ENCODE peak calls at places on chromosomes 4 and X, in four cellular contexts. S is colonic mucosa, K is A549, E is heart left ventricle. G is an unnamed sample.

GRCh38 chr4:184807797-184808718 is 17.7 kb downstream of the ACSL1 start:
- DNase-seq in S (no peak), K (no peak), E (no peak), G (peak; percentile 41)

GRCh38 chr4:101921370-101921769 is 130.8 kb downstream of the BANK1 start:
- DNase-seq in S (no peak), K (no peak), E (no peak), G (no peak)

GRCh38 chr4:114017120-114017917 is 37.9 kb upstream of the ARSJ start:
- DNase-seq in S (no peak), K (no peak), E (no peak), G (no peak)

GRCh38 chr4:84632092-84632491 is 49.2 kb downstream of the CDS1 start:
- DNase-seq in S (no peak), K (no peak), E (no peak), G (peak; percentile 92)

GRCh38 chrX:11532291-11533075 is 133.2 kb downstream of the ARHGAP6 start:
- DNase-seq in S (no peak), K (peak; percentile 1), E (no peak), G (no peak)

GRCh38 chrX:152637649-152638442 is at the start of gene GABRQ:
- DNase-seq in S (no peak), K (peak; percentile 46), E (no peak), G (peak; percentile 45)

GRCh38 chr4:21097026-21097425 is 396.8 kb downstream of the PACRGL start:
- DNase-seq in S (no peak), K (no peak), E (no peak), G (no peak)

GRCh38 chrX:56219702-56220101 is 12.5 kb upstream of the KLF8 start:
- DNase-seq in S (no peak), K (no peak), E (no peak), G (no peak)

GRCh38 chrX:140500427-140500826 is 4.4 kb downstream of the SOX3 start:
- DNase-seq in S (no peak), K (no peak), E (no peak), G (no peak)

GRCh38 chr4:35836591-35836990 is 407.7 kb downstream of the ARAP2 start:
- DNase-seq in S (no peak), K (no peak), E (no peak), G (no peak)

GRCh38 chr4:82787342-82787741 is 11.3 kb downstream of the SCD5 start:
- DNase-seq in S (no peak), K (no peak), E (no peak), G (peak; percentile 39)

GRCh38 chr4:139887378-139887801 is 221.8 kb downstream of the MGST2 start:
- DNase-seq in S (no peak), K (no peak), E (no peak), G (no peak)

GRCh38 chr4:146330392-146330791 is 116.1 kb downstream of the REELD1 start:
- DNase-seq in S (no peak), K (no peak), E (no peak), G (no peak)

GRCh38 chr4:15004701-15005301 is 2.5 kb downstream of the CPEB2 start:
- DNase-seq in S (peak; percentile 88), K (peak; percentile 52), E (peak; percentile 93), G (peak; percentile 81)

GRCh38 chrX:153812220-153812619 is 17.8 kb downstream of the SSR4 start:
- DNase-seq in S (no peak), K (no peak), E (no peak), G (no peak)

GRCh38 chrX:133232331-133232730 is 14.2 kb upstream of the TFDP3 start:
- DNase-seq in S (no peak), K (no peak), E (no peak), G (no peak)

DNA sequence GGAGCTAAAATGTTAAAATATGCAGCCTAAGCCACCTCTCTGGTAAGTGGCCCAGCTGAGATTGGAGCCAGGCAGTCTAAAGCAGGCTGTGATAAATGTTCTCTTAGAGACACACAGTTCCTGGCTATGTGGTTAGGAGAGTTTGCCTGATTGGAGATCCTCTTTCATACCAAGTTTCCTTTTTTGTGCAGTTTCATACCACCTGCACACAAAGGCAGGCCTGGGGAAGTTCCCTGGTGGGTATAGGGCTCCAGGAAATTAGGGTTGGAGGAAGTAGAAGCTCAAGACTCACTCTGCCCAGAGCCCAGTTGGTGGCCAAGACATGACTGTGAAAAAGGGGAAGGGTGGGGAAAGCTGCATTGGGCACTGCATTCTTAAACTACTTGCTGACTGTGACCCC is 16.9 kb downstream of the CYBB start:
- DNase-seq in S (no peak), K (no peak), E (no peak), G (no peak)
- H3K4me1 ChIP-seq in S (no peaks in the 10 kb centered on the region), K (no peaks in the 10 kb centered on the region), E (no peaks in the 10 kb centered on the region), G (peaks cover 17% of the 10 kb centered on the region)

DNA sequence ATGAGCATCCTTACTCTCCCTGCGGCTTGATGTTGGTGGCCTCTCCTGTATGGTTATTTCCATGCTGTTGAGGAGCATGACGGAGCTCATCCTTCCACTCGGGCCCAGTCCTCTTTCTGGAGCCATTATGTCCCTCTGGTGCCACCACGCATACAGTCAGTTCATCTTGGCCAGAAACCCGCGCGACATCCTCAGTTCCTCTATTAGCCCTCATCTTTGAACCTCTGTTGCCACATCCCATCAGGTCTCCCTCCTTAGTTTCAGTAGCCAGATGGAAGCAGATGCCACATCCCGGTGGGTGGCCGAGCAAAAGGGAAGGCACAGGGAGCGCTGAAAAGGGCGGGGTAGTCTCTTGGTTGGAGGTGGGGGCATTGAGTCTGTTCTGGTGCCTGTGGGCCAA is 4.6 kb downstream of the LOC101059915 start:
- DNase-seq in S (no peak), K (no peak), E (no peak), G (no peak)
- H3K27ac ChIP-seq in S (no peak overlapping the region), K (no peak overlapping the region), E (no peak overlapping the region), G (no peak overlapping the region)

GRCh38 chr4:153221783-153222161 is 17.5 kb downstream of the TRIM2 start:
- DNase-seq in S (no peak), K (no peak), E (no peak), G (no peak)
- H3K4me3 ChIP-seq in S (no peak overlapping the region), K (no peak overlapping the region), E (peak overlapping the region; percentile 70), G (peak overlapping the region; percentile 49)

GRCh38 chr4:174156239-174156826 is 127.1 kb downstream of the FBXO8 start:
- DNase-seq in S (no peak), K (peak; percentile 60), E (no peak), G (peak; percentile 62)

GRCh38 chr4:174152717-174153466 is 130.6 kb downstream of the FBXO8 start:
- DNase-seq in S (no peak), K (no peak), E (no peak), G (no peak)

GRCh38 chr4:174157106-174157607 is 126.3 kb downstream of the FBXO8 start:
- DNase-seq in S (no peak), K (no peak), E (no peak), G (no peak)

GRCh38 chr4:174154455-174154854 is 129.0 kb downstream of the FBXO8 start:
- DNase-seq in S (no peak), K (peak; percentile 43), E (no peak), G (no peak)
- H3K4me1 ChIP-seq in S (no peaks in the 10 kb centered on the region), K (peaks cover 11% of the 10 kb centered on the region), E (no peaks in the 10 kb centered on the region), G (peaks cover 10% of the 10 kb centered on the region)

DNA sequence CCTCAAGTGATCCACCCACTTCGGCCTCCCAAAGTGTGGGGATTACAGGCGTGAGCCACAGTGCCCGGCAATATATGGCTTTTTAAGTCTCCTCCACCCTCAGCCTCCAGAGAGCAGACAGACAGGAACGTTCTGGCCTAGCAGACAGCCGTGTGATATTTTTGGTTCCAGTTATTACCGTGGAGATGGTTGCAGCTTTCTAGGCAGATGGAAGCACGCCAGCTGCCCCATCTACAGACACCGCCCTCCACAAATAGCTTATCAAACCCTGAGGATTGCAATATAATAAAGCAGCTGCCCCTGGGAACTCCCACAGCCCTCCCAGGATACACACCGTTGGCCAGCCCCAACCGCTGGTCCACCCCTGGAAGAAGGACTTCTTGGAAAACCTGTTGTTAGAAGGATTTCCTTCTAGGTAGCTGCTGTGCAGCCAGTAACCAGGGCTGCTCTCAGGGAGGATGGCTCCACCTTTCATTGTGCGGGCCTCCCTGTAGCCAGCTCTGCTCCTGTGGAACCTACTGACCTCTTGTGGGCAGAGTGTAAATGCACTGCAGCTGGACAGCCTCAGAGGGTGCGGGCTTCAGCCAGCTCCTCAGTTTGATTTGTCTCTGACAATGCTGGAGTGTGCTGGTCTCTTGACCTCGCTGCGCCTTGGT is 44.0 kb downstream of the SLC25A5 start:
- DNase-seq in S (peak; percentile 71), K (peak; percentile 88), E (no peak), G (peak; percentile 81)
- H3K27ac ChIP-seq in S (peak overlapping the region; percentile 28), K (peak overlapping the region; percentile 78), E (no peak overlapping the region), G (no peak overlapping the region)

GRCh38 chr4:48653217-48654014 is 126.7 kb downstream of the FRYL start:
- DNase-seq in S (peak; percentile 54), K (no peak), E (no peak), G (peak; percentile 39)
- H3K4me3 ChIP-seq in S (no peak overlapping the region), K (no peak overlapping the region), E (peak overlapping the region; percentile 43), G (no peak overlapping the region)

GRCh38 chr4:33482773-33483172 is 2761.5 kb downstream of the ARAP2 start:
- DNase-seq in S (peak; percentile 19), K (no peak), E (no peak), G (no peak)

DNA sequence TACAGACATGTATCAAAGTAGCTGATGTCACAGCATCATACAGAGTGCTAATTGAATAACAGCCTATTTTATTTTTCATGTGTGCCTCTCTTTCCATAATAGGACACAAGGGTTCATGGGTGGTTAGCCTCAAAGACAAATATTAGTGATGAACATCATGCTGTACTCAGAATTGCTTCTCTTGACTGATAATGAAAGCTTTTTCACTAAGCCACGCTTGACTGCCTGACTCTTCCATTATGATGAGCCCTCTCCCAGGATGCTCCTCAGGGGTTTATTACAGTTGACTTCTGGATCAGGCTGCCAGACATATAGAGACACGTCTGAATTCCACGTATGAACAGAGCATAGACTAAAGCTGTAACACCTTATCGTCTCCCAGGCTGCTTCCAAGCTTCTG is 2757.5 kb downstream of the PCDH7 start:
- DNase-seq in S (no peak), K (no peak), E (no peak), G (no peak)
- H3K4me1 ChIP-seq in S (no peaks in the 10 kb centered on the region), K (no peaks in the 10 kb centered on the region), E (no peaks in the 10 kb centered on the region), G (no peaks in the 10 kb centered on the region)

DNA sequence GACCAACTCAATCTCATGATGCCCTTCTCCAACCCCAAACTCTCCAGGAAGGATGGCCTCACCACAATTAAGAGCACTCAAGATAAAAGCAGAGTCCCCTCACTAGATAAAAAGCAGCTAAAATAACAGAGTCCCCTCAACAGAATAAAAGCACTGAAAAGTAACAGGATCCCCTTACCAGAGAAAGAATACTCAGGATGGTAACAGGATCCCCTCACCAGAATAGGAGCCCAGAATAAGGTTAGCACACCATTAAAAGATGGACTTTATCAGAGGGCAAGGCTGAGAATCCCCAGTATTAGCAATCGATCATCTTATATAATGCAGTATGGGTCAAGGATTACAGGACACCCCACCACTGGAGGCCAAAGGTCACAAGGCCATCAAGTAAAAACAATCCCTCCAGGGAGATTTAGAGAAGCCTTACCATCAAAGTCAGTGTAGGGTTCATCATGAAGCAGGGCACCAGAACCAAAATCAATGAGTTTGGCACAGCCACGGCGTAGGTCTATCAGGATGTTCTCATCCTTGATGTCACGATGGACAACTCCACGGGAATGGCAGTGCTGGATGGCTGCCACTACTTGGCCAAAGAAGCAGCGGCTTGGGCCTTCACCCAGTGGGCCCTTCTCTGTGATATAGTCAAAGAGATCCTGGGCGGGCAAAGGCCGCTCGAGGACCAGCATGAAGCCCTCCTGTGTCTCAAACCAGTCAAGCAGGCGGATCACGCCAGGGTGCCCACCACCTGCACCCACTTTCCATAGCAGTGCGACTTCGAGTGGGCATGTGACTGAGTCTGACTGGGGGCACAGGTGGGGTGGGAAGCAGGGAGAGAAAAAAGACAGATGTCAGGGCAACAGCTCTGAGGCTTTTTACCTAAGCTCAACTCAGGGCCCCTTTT is 3.4 kb upstream of the SLC35A2 start:
- DNase-seq in S (no peak), K (no peak), E (no peak), G (no peak)
- H3K27ac ChIP-seq in S (no peak overlapping the region), K (no peak overlapping the region), E (no peak overlapping the region), G (no peak overlapping the region)